ENCODE peak calls at places on chromosome 1, in four cellular contexts. S is HepG2, U is K562, O is GM12878. C is an unnamed sample. For H3K79me2, the result is how much of the 10 kb centered on the place peaks cover.

GRCh38 chr1:29708818-29709710 is 472.7 kb downstream of the PTPRU start:
- DNase-seq in S (no peak), U (no peak), O (no peak), C (peak)

GRCh38 chr1:101264699-101265098 is 27.9 kb downstream of the S1PR1 start:
- DNase-seq in S (no peak), U (no peak), O (no peak), C (no peak)

GRCh38 chr1:152654110-152654509 is 9.1 kb upstream of the LCE2D start:
- DNase-seq in S (peak), U (peak), O (no peak), C (peak)

GRCh38 chr1:43719063-43719462 is 11.7 kb downstream of the ST3GAL3 start:
- DNase-seq in S (no peak), U (no peak), O (no peak), C (no peak)

GRCh38 chr1:110607663-110608230 is 1.6 kb upstream of the KCNA2 start:
- DNase-seq in S (no peak), U (no peak), O (no peak), C (peak)

GRCh38 chr1:33045246-33045645 is 8.6 kb upstream of the AK2 start:
- DNase-seq in S (peak), U (peak), O (no peak), C (peak)

GRCh38 chr1:24541711-24542346 is 14.1 kb upstream of the NCMAP start:
- DNase-seq in S (peak), U (no peak), O (no peak), C (peak)

GRCh38 chr1:97364086-97364485 is 556.7 kb downstream of the DPYD start:
- DNase-seq in S (no peak), U (no peak), O (no peak), C (no peak)

GRCh38 chr1:150149490-150150453 is at the start of gene PLEKHO1:
- DNase-seq in S (peak), U (peak), O (no peak), C (peak)

GRCh38 chr1:182237329-182237728 is 154.3 kb downstream of the GLUL start:
- DNase-seq in S (no peak), U (no peak), O (no peak), C (no peak)

GRCh38 chr1:24283326-24284155 is 35.6 kb upstream of the GRHL3 start:
- DNase-seq in S (no peak), U (no peak), O (no peak), C (no peak)

GRCh38 chr1:59007429-59007819 is 223.6 kb upstream of the JUN start:
- DNase-seq in S (no peak), U (no peak), O (no peak), C (no peak)

GRCh38 chr1:223775054-223775453 is 62.7 kb downstream of the CAPN2 start:
- DNase-seq in S (no peak), U (no peak), O (no peak), C (no peak)

GRCh38 chr1:199404191-199404590 is 623.3 kb upstream of the NR5A2 start:
- DNase-seq in S (no peak), U (no peak), O (no peak), C (peak)

GRCh38 chr1:214337536-214337935 is 56.6 kb downstream of the SMYD2 start:
- DNase-seq in S (no peak), U (no peak), O (no peak), C (peak)

DNA sequence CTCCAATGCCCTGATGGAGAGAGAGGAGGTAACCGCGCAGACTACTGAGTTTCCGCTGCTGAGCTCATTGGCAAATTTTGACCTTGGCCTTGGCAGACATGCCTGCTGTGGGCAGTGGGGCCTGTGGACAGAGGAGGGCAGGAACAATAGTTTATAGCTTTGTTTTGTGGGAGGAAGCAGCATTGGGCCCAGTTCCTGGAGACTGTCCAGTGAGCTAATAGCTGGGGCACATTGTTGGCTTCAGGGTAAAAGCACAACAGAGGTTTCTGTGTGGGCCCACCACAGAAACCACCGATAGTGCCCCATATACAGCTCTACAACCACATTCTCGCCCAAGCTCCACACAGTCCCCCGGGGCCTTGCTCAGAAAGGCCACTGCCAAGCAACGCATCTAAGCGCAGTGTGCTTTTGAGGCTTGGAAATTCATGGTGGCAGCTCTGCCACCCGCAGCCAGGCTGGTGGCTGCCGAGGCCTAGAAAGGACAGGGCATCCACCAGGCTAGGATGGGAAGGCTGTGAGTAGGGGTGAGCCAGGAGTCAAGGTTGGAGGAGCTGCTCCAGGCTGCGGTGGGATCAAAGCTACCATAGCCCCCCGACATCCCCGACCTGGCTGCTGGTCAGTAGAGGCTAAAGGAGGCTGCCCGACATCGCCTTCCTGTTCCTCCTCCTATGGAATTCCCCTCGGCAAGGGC is 43.2 kb downstream of the NEK2 start:
- DNase-seq in S (no peak), U (no peak), O (no peak), C (no peak)
- H3K4me2 ChIP-seq in S (no peak), U (no peak), O (peak), C (no peak)

GRCh38 chr1:15958788-15959187 is 17.1 kb downstream of the ZBTB17 start:
- DNase-seq in S (no peak), U (no peak), O (no peak), C (peak)
- H3K79me2 ChIP-seq in S (under half), U (half or more), O (under half), C (under half)

GRCh38 chr1:7940745-7941436 is at the start of gene TNFRSF9:
- DNase-seq in S (no peak), U (peak), O (no peak), C (no peak)
- TF ChIP-seq JUNB in S (no peak), U (no peak), O (peak), C (no peak)

DNA sequence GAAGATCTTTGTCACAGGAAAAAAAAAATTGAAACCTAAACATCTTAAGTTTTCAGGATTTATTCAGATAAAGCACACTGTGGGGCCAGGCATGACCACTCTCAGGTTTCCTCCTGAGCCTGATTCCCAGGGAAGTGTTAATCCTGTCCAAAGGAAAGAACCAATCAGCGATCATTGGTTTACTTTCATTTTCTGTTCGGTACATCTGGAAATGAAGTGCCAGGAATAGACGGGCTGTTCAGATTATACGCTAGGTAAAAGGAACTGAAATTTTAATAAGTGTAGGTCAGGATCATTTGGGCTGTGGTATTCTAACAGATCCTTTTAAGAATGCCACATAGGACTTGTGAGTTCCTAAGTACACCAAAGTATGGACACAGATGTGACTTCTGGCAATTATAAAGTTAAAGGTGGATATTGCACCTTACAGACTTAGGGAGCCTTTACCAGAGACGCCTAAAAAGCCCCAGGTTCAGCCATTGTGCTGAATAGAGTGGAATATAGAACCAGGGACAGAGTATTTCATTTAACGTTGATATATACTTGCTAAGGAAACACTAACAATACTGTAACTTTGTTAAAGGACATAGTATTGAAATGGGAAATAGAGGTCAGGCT is 9.3 kb upstream of the CACYBP start:
- DNase-seq in S (peak), U (peak), O (no peak), C (no peak)
- H3K4me2 ChIP-seq in S (peak), U (peak), O (peak), C (no peak)

GRCh38 chr1:21763236-21763635 is 19.7 kb downstream of the USP48 start:
- DNase-seq in S (no peak), U (no peak), O (no peak), C (peak)

GRCh38 chr1:21759818-21760217 is 23.1 kb downstream of the USP48 start:
- DNase-seq in S (no peak), U (no peak), O (no peak), C (no peak)

GRCh38 chr1:21762022-21762404 is 20.9 kb downstream of the USP48 start:
- DNase-seq in S (no peak), U (no peak), O (peak), C (no peak)

GRCh38 chr1:21759182-21759581 is 23.8 kb downstream of the USP48 start:
- DNase-seq in S (no peak), U (no peak), O (no peak), C (no peak)

GRCh38 chr1:21761052-21761451 is 21.9 kb downstream of the USP48 start:
- DNase-seq in S (no peak), U (no peak), O (no peak), C (no peak)
- H3K79me2 ChIP-seq in S (half or more), U (half or more), O (half or more), C (half or more)

GRCh38 chr1:158978730-158979129 is 31.0 kb upstream of the IFI16 start:
- DNase-seq in S (no peak), U (no peak), O (no peak), C (no peak)

GRCh38 chr1:158969166-158969565 is 37.8 kb downstream of the PYHIN1 start:
- DNase-seq in S (no peak), U (no peak), O (no peak), C (no peak)

GRCh38 chr1:158969855-158970254 is 38.5 kb downstream of the PYHIN1 start:
- DNase-seq in S (no peak), U (no peak), O (no peak), C (no peak)

GRCh38 chr1:158972841-158973240 is 36.9 kb upstream of the IFI16 start:
- DNase-seq in S (no peak), U (peak), O (no peak), C (peak)
- TF ChIP-seq JUNB in S (no peak), U (no peak), O (no peak), C (no peak)

DNA sequence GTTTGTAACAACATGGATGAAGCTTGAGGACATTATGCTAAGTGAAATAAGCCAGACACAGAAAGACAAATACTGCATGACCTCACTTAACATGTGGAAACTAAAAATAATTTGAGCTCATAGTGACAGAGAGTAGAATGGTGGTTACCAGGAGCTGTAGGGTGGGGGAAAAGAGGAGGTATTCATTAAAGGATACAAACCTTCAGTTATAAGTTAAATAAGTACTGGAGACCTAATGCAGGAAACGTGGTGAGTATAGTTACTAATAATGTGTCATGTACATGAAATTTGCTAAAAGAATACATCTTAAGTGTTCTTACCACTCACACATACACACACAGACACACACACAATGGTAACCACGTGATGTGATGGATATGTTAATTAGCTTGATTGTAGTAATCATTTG is 86.7 kb downstream of the NGF start:
- DNase-seq in S (no peak), U (no peak), O (no peak), C (no peak)
- H3K4me2 ChIP-seq in S (no peak), U (no peak), O (no peak), C (no peak)